ENCODE peak calls at places on chromosomes 11 and 22, in five cellular contexts. One of them, this sample, is unnamed.

GRCh38 chr11:57490456-57491248 is 24.9 kb downstream of the SLC43A1 start:
- DNase-seq in KBM-7: no peak
- DNase-seq in GM04504: no peak
- DNase-seq in amniotic stem cell: no peak
- DNase-seq in fibroblast of mammary gland: peak; percentile 60
- DNase-seq in this sample: no peak

GRCh38 chr11:36475192-36475591 is 34.9 kb downstream of the TRAF6 start:
- DNase-seq in GM04504: no peak
- DNase-seq in KBM-7: no peak
- DNase-seq in fibroblast of mammary gland: no peak
- DNase-seq in amniotic stem cell: no peak
- DNase-seq in this sample: no peak

GRCh38 chr22:43580351-43580750 is 168.5 kb downstream of the MPPED1 start:
- DNase-seq in fibroblast of mammary gland: no peak
- DNase-seq in amniotic stem cell: no peak
- DNase-seq in GM04504: no peak
- DNase-seq in KBM-7: no peak
- DNase-seq in this sample: no peak

GRCh38 chr11:2774173-2775082 is 74.6 kb upstream of the KCNQ1OT1 start:
- DNase-seq in GM04504: no peak
- DNase-seq in amniotic stem cell: no peak
- DNase-seq in fibroblast of mammary gland: no peak
- DNase-seq in KBM-7: no peak
- DNase-seq in this sample: no peak

GRCh38 chr11:120904116-120904515 is 119.8 kb upstream of the TBCEL start:
- DNase-seq in KBM-7: no peak
- DNase-seq in GM04504: no peak
- DNase-seq in fibroblast of mammary gland: no peak
- DNase-seq in amniotic stem cell: no peak
- DNase-seq in this sample: no peak

GRCh38 chr11:104570088-104570701 is 328.1 kb downstream of the CASP12 start:
- DNase-seq in GM04504: no peak
- DNase-seq in fibroblast of mammary gland: peak; percentile 16
- DNase-seq in amniotic stem cell: peak; percentile 12
- DNase-seq in KBM-7: no peak
- DNase-seq in this sample: no peak

GRCh38 chr11:8222820-8223512 is 40.7 kb downstream of the LMO1 start:
- DNase-seq in amniotic stem cell: no peak
- DNase-seq in GM04504: no peak
- DNase-seq in KBM-7: peak; percentile 28
- DNase-seq in fibroblast of mammary gland: no peak
- DNase-seq in this sample: no peak

GRCh38 chr11:65777241-65777640 is 3.5 kb downstream of the AP5B1 start:
- DNase-seq in amniotic stem cell: no peak
- DNase-seq in fibroblast of mammary gland: no peak
- DNase-seq in GM04504: no peak
- DNase-seq in KBM-7: no peak
- DNase-seq in this sample: no peak

GRCh38 chr11:19651654-19652053 is 61.0 kb upstream of the NAV2 start:
- DNase-seq in KBM-7: no peak
- DNase-seq in GM04504: no peak
- DNase-seq in amniotic stem cell: no peak
- DNase-seq in fibroblast of mammary gland: no peak
- DNase-seq in this sample: no peak

GRCh38 chr11:47349521-47350095 is 2.9 kb downstream of the MYBPC3 start:
- DNase-seq in fibroblast of mammary gland: no peak
- DNase-seq in GM04504: no peak
- DNase-seq in amniotic stem cell: no peak
- DNase-seq in KBM-7: no peak
- DNase-seq in this sample: no peak

GRCh38 chr11:112086422-112087191 is at the start of the genes SDHD and TIMM8B:
- DNase-seq in fibroblast of mammary gland: peak; percentile 97
- DNase-seq in GM04504: peak; percentile 96
- DNase-seq in KBM-7: peak; percentile 97
- DNase-seq in amniotic stem cell: peak; percentile 91
- DNase-seq in this sample: peak; percentile 78

GRCh38 chr22:29270475-29271271 is 2.6 kb downstream of the EWSR1 start:
- DNase-seq in KBM-7: peak; percentile 28
- DNase-seq in amniotic stem cell: no peak
- DNase-seq in fibroblast of mammary gland: peak; percentile 42
- DNase-seq in GM04504: no peak
- DNase-seq in this sample: no peak

GRCh38 chr11:20003357-20003756 is 156.9 kb downstream of the DBX1 start:
- DNase-seq in KBM-7: no peak
- DNase-seq in GM04504: no peak
- DNase-seq in fibroblast of mammary gland: no peak
- DNase-seq in amniotic stem cell: no peak
- DNase-seq in this sample: no peak

GRCh38 chr11:111737877-111738205 is 28.3 kb downstream of the PPP2R1B start:
- DNase-seq in fibroblast of mammary gland: peak; percentile 45
- DNase-seq in GM04504: no peak
- DNase-seq in KBM-7: no peak
- DNase-seq in amniotic stem cell: no peak
- DNase-seq in this sample: no peak

GRCh38 chr11:66069715-66070603 is at the start of gene PACS1:
- DNase-seq in fibroblast of mammary gland: peak; percentile 70
- DNase-seq in amniotic stem cell: peak; percentile 72
- DNase-seq in GM04504: peak; percentile 66
- DNase-seq in KBM-7: peak; percentile 70
- DNase-seq in this sample: peak; percentile 26

GRCh38 chr11:130653838-130654601 is 205.6 kb downstream of the ADAMTS15 start:
- DNase-seq in KBM-7: no peak
- DNase-seq in fibroblast of mammary gland: no peak
- DNase-seq in amniotic stem cell: no peak
- DNase-seq in GM04504: no peak
- DNase-seq in this sample: no peak

GRCh38 chr11:107931206-107931605 is 3.0 kb downstream of the RAB39A start:
- DNase-seq in amniotic stem cell: no peak
- DNase-seq in fibroblast of mammary gland: no peak
- DNase-seq in KBM-7: no peak
- DNase-seq in GM04504: no peak
- DNase-seq in this sample: no peak

GRCh38 chr22:43015677-43016042 is 711 bp upstream of the PACSIN2 start:
- DNase-seq in KBM-7: no peak
- DNase-seq in amniotic stem cell: no peak
- DNase-seq in GM04504: no peak
- DNase-seq in fibroblast of mammary gland: no peak
- DNase-seq in this sample: no peak

GRCh38 chr11:266676-267439 is 11.3 kb upstream of the NLRP6 start:
- DNase-seq in amniotic stem cell: no peak
- DNase-seq in fibroblast of mammary gland: peak; percentile 21
- DNase-seq in KBM-7: peak; percentile 41
- DNase-seq in GM04504: no peak
- DNase-seq in this sample: no peak

GRCh38 chr11:119320593-119321524 is 3.9 kb upstream of the MCAM start:
- DNase-seq in GM04504: no peak
- DNase-seq in KBM-7: peak; percentile 39
- DNase-seq in fibroblast of mammary gland: peak; percentile 25
- DNase-seq in amniotic stem cell: no peak
- DNase-seq in this sample: no peak

GRCh38 chr11:129854229-129854805 is 38.7 kb downstream of the TMEM45B start:
- DNase-seq in fibroblast of mammary gland: peak; percentile 42
- DNase-seq in GM04504: no peak
- DNase-seq in KBM-7: no peak
- DNase-seq in amniotic stem cell: no peak
- DNase-seq in this sample: no peak

GRCh38 chr22:49307071-49307830 is 520.4 kb downstream of the BRD1 start:
- DNase-seq in amniotic stem cell: no peak
- DNase-seq in fibroblast of mammary gland: no peak
- DNase-seq in KBM-7: no peak
- DNase-seq in GM04504: no peak
- DNase-seq in this sample: no peak

GRCh38 chr11:13889566-13890214 is 72.8 kb upstream of the SPON1 start:
- DNase-seq in amniotic stem cell: no peak
- DNase-seq in GM04504: no peak
- DNase-seq in KBM-7: no peak
- DNase-seq in fibroblast of mammary gland: no peak
- DNase-seq in this sample: no peak

GRCh38 chr11:25244126-25244525 is 747.3 kb downstream of the LUZP2 start:
- DNase-seq in fibroblast of mammary gland: no peak
- DNase-seq in GM04504: no peak
- DNase-seq in KBM-7: no peak
- DNase-seq in amniotic stem cell: no peak
- DNase-seq in this sample: no peak

GRCh38 chr11:128026596-128026995 is 560.8 kb downstream of the ETS1 start:
- DNase-seq in fibroblast of mammary gland: peak; percentile 97
- DNase-seq in GM04504: peak; percentile 94
- DNase-seq in KBM-7: no peak
- DNase-seq in amniotic stem cell: peak; percentile 92
- DNase-seq in this sample: peak; percentile 99

GRCh38 chr11:74641289-74641688 is 48.9 kb downstream of the POLD3 start:
- DNase-seq in GM04504: no peak
- DNase-seq in amniotic stem cell: no peak
- DNase-seq in fibroblast of mammary gland: no peak
- DNase-seq in KBM-7: peak; percentile 16
- DNase-seq in this sample: no peak

GRCh38 chr11:58289266-58289665 is 21.2 kb upstream of the OR10W1 start:
- DNase-seq in amniotic stem cell: no peak
- DNase-seq in fibroblast of mammary gland: no peak
- DNase-seq in GM04504: no peak
- DNase-seq in KBM-7: no peak
- DNase-seq in this sample: no peak

GRCh38 chr11:62427630-62428233 is 8.9 kb downstream of the SCGB1A1 start:
- DNase-seq in KBM-7: no peak
- DNase-seq in GM04504: no peak
- DNase-seq in amniotic stem cell: no peak
- DNase-seq in fibroblast of mammary gland: peak; percentile 53
- DNase-seq in this sample: no peak

GRCh38 chr11:69022268-69022667 is 9.2 kb upstream of the MRGPRF start:
- DNase-seq in fibroblast of mammary gland: peak; percentile 50
- DNase-seq in amniotic stem cell: no peak
- DNase-seq in GM04504: no peak
- DNase-seq in KBM-7: no peak
- DNase-seq in this sample: no peak

GRCh38 chr22:50612715-50613221 is 12.2 kb downstream of the MAPK8IP2 start:
- DNase-seq in GM04504: no peak
- DNase-seq in KBM-7: no peak
- DNase-seq in amniotic stem cell: no peak
- DNase-seq in fibroblast of mammary gland: no peak
- DNase-seq in this sample: no peak

GRCh38 chr11:113722934-113723333 is 16.8 kb upstream of the TMPRSS5 start:
- DNase-seq in KBM-7: no peak
- DNase-seq in amniotic stem cell: no peak
- DNase-seq in fibroblast of mammary gland: no peak
- DNase-seq in GM04504: no peak
- DNase-seq in this sample: no peak

GRCh38 chr11:66475349-66476172 is 4.7 kb upstream of the DPP3 start:
- DNase-seq in GM04504: no peak
- DNase-seq in fibroblast of mammary gland: no peak
- DNase-seq in amniotic stem cell: no peak
- DNase-seq in KBM-7: no peak
- DNase-seq in this sample: no peak

GRCh38 chr22:32572741-32573140 is 98.1 kb downstream of the FBXO7 start:
- DNase-seq in fibroblast of mammary gland: no peak
- DNase-seq in amniotic stem cell: no peak
- DNase-seq in GM04504: no peak
- DNase-seq in KBM-7: no peak
- DNase-seq in this sample: no peak

GRCh38 chr11:79437981-79438630 is 2.7 kb downstream of the TENM4 start:
- DNase-seq in fibroblast of mammary gland: peak; percentile 80
- DNase-seq in amniotic stem cell: no peak
- DNase-seq in GM04504: no peak
- DNase-seq in KBM-7: peak; percentile 12
- DNase-seq in this sample: no peak

GRCh38 chr11:132864811-132865576 is 667.3 kb downstream of the OPCML start:
- DNase-seq in amniotic stem cell: no peak
- DNase-seq in fibroblast of mammary gland: no peak
- DNase-seq in KBM-7: no peak
- DNase-seq in GM04504: no peak
- DNase-seq in this sample: no peak

GRCh38 chr11:1152316-1153104 is 5.2 kb upstream of the MUC5AC start:
- DNase-seq in fibroblast of mammary gland: no peak
- DNase-seq in KBM-7: no peak
- DNase-seq in GM04504: no peak
- DNase-seq in amniotic stem cell: no peak
- DNase-seq in this sample: no peak